ENCODE peak calls at places on chromosomes 4 and X, in five cellular contexts. One of them, this sample, is unnamed.

GRCh38 chr4:101678180-101678579 is 112.3 kb upstream of the BANK1 start:
- DNase-seq in stimulated activated CD8-positive, alpha-beta memory T cell treated with anti-CD3 and anti-CD28 coated beads, Interleukin-2, amount 100 ng/mL, for 48 hours: no peak
- DNase-seq in nucleus accumbens: no peak
- DNase-seq in upper lobe of right lung: no peak
- DNase-seq in activated CD8-positive, alpha-beta T cell treated with anti-CD3 and anti-CD28 coated beads, Interleukin-2, amount 10 ng/mL, durations not matched to agents 7 days and 5 days: no peak
- DNase-seq in this sample: no peak

GRCh38 chr4:148017801-148018200 is 285.9 kb downstream of the ARHGAP10 start:
- DNase-seq in upper lobe of right lung: no peak
- DNase-seq in activated CD8-positive, alpha-beta T cell treated with anti-CD3 and anti-CD28 coated beads, Interleukin-2, amount 10 ng/mL, durations not matched to agents 7 days and 5 days: no peak
- DNase-seq in nucleus accumbens: no peak
- DNase-seq in stimulated activated CD8-positive, alpha-beta memory T cell treated with anti-CD3 and anti-CD28 coated beads, Interleukin-2, amount 100 ng/mL, for 48 hours: no peak
- DNase-seq in this sample: no peak

GRCh38 chr4:10917475-10918103 is 233.0 kb upstream of the CLNK start:
- DNase-seq in stimulated activated CD8-positive, alpha-beta memory T cell treated with anti-CD3 and anti-CD28 coated beads, Interleukin-2, amount 100 ng/mL, for 48 hours: no peak
- DNase-seq in nucleus accumbens: no peak
- DNase-seq in activated CD8-positive, alpha-beta T cell treated with anti-CD3 and anti-CD28 coated beads, Interleukin-2, amount 10 ng/mL, durations not matched to agents 7 days and 5 days: no peak
- DNase-seq in upper lobe of right lung: no peak
- DNase-seq in this sample: peak

GRCh38 chr4:173217727-173218126 is 49.1 kb downstream of the GALNT7 start:
- DNase-seq in upper lobe of right lung: no peak
- DNase-seq in activated CD8-positive, alpha-beta T cell treated with anti-CD3 and anti-CD28 coated beads, Interleukin-2, amount 10 ng/mL, durations not matched to agents 7 days and 5 days: no peak
- DNase-seq in nucleus accumbens: no peak
- DNase-seq in stimulated activated CD8-positive, alpha-beta memory T cell treated with anti-CD3 and anti-CD28 coated beads, Interleukin-2, amount 100 ng/mL, for 48 hours: no peak
- DNase-seq in this sample: no peak

GRCh38 chr4:23369331-23369730 is 520.5 kb downstream of the PPARGC1A start:
- DNase-seq in stimulated activated CD8-positive, alpha-beta memory T cell treated with anti-CD3 and anti-CD28 coated beads, Interleukin-2, amount 100 ng/mL, for 48 hours: no peak
- DNase-seq in nucleus accumbens: no peak
- DNase-seq in upper lobe of right lung: no peak
- DNase-seq in activated CD8-positive, alpha-beta T cell treated with anti-CD3 and anti-CD28 coated beads, Interleukin-2, amount 10 ng/mL, durations not matched to agents 7 days and 5 days: no peak
- DNase-seq in this sample: no peak

GRCh38 chrX:1529756-1530155 is 7.2 kb downstream of the P2RY8 start:
- DNase-seq in stimulated activated CD8-positive, alpha-beta memory T cell treated with anti-CD3 and anti-CD28 coated beads, Interleukin-2, amount 100 ng/mL, for 48 hours: peak
- DNase-seq in upper lobe of right lung: peak
- DNase-seq in activated CD8-positive, alpha-beta T cell treated with anti-CD3 and anti-CD28 coated beads, Interleukin-2, amount 10 ng/mL, durations not matched to agents 7 days and 5 days: peak
- DNase-seq in nucleus accumbens: no peak
- DNase-seq in this sample: no peak

GRCh38 chr4:73869130-73870055 is at the start of gene CXCL1:
- DNase-seq in upper lobe of right lung: peak
- DNase-seq in stimulated activated CD8-positive, alpha-beta memory T cell treated with anti-CD3 and anti-CD28 coated beads, Interleukin-2, amount 100 ng/mL, for 48 hours: no peak
- DNase-seq in nucleus accumbens: no peak
- DNase-seq in activated CD8-positive, alpha-beta T cell treated with anti-CD3 and anti-CD28 coated beads, Interleukin-2, amount 10 ng/mL, durations not matched to agents 7 days and 5 days: no peak
- DNase-seq in this sample: peak

GRCh38 chr4:76488905-76489798 is 54.1 kb downstream of the SHROOM3 start:
- DNase-seq in stimulated activated CD8-positive, alpha-beta memory T cell treated with anti-CD3 and anti-CD28 coated beads, Interleukin-2, amount 100 ng/mL, for 48 hours: no peak
- DNase-seq in upper lobe of right lung: no peak
- DNase-seq in nucleus accumbens: no peak
- DNase-seq in activated CD8-positive, alpha-beta T cell treated with anti-CD3 and anti-CD28 coated beads, Interleukin-2, amount 10 ng/mL, durations not matched to agents 7 days and 5 days: no peak
- DNase-seq in this sample: no peak

GRCh38 chr4:54091637-54092404 is 8.1 kb upstream of the GSX2 start:
- DNase-seq in stimulated activated CD8-positive, alpha-beta memory T cell treated with anti-CD3 and anti-CD28 coated beads, Interleukin-2, amount 100 ng/mL, for 48 hours: peak
- DNase-seq in upper lobe of right lung: peak
- DNase-seq in activated CD8-positive, alpha-beta T cell treated with anti-CD3 and anti-CD28 coated beads, Interleukin-2, amount 10 ng/mL, durations not matched to agents 7 days and 5 days: peak
- DNase-seq in nucleus accumbens: peak
- DNase-seq in this sample: peak

GRCh38 chr4:159250751-159251325 is 148.0 kb downstream of the RAPGEF2 start:
- DNase-seq in upper lobe of right lung: no peak
- DNase-seq in nucleus accumbens: no peak
- DNase-seq in activated CD8-positive, alpha-beta T cell treated with anti-CD3 and anti-CD28 coated beads, Interleukin-2, amount 10 ng/mL, durations not matched to agents 7 days and 5 days: no peak
- DNase-seq in stimulated activated CD8-positive, alpha-beta memory T cell treated with anti-CD3 and anti-CD28 coated beads, Interleukin-2, amount 100 ng/mL, for 48 hours: no peak
- DNase-seq in this sample: no peak

GRCh38 chrX:39527045-39527444 is 570.7 kb downstream of the BCOR start:
- DNase-seq in nucleus accumbens: no peak
- DNase-seq in activated CD8-positive, alpha-beta T cell treated with anti-CD3 and anti-CD28 coated beads, Interleukin-2, amount 10 ng/mL, durations not matched to agents 7 days and 5 days: no peak
- DNase-seq in stimulated activated CD8-positive, alpha-beta memory T cell treated with anti-CD3 and anti-CD28 coated beads, Interleukin-2, amount 100 ng/mL, for 48 hours: no peak
- DNase-seq in upper lobe of right lung: no peak
- DNase-seq in this sample: no peak

GRCh38 chrX:109707322-109707721 is 25.7 kb downstream of the ACSL4 start:
- DNase-seq in upper lobe of right lung: no peak
- DNase-seq in nucleus accumbens: no peak
- DNase-seq in stimulated activated CD8-positive, alpha-beta memory T cell treated with anti-CD3 and anti-CD28 coated beads, Interleukin-2, amount 100 ng/mL, for 48 hours: no peak
- DNase-seq in activated CD8-positive, alpha-beta T cell treated with anti-CD3 and anti-CD28 coated beads, Interleukin-2, amount 10 ng/mL, durations not matched to agents 7 days and 5 days: no peak
- DNase-seq in this sample: peak

GRCh38 chr4:15562114-15562513 is 92.4 kb downstream of the CC2D2A start:
- DNase-seq in nucleus accumbens: peak
- DNase-seq in activated CD8-positive, alpha-beta T cell treated with anti-CD3 and anti-CD28 coated beads, Interleukin-2, amount 10 ng/mL, durations not matched to agents 7 days and 5 days: no peak
- DNase-seq in stimulated activated CD8-positive, alpha-beta memory T cell treated with anti-CD3 and anti-CD28 coated beads, Interleukin-2, amount 100 ng/mL, for 48 hours: no peak
- DNase-seq in upper lobe of right lung: no peak
- DNase-seq in this sample: no peak

GRCh38 chr4:7322166-7322991 is 112.4 kb downstream of the PSAPL1 start:
- DNase-seq in activated CD8-positive, alpha-beta T cell treated with anti-CD3 and anti-CD28 coated beads, Interleukin-2, amount 10 ng/mL, durations not matched to agents 7 days and 5 days: no peak
- DNase-seq in nucleus accumbens: peak
- DNase-seq in stimulated activated CD8-positive, alpha-beta memory T cell treated with anti-CD3 and anti-CD28 coated beads, Interleukin-2, amount 100 ng/mL, for 48 hours: no peak
- DNase-seq in upper lobe of right lung: no peak
- DNase-seq in this sample: no peak

GRCh38 chr4:128596844-128597243 is 212.7 kb upstream of the JADE1 start:
- DNase-seq in upper lobe of right lung: no peak
- DNase-seq in stimulated activated CD8-positive, alpha-beta memory T cell treated with anti-CD3 and anti-CD28 coated beads, Interleukin-2, amount 100 ng/mL, for 48 hours: no peak
- DNase-seq in nucleus accumbens: no peak
- DNase-seq in activated CD8-positive, alpha-beta T cell treated with anti-CD3 and anti-CD28 coated beads, Interleukin-2, amount 10 ng/mL, durations not matched to agents 7 days and 5 days: no peak
- DNase-seq in this sample: no peak

GRCh38 chr4:183504930-183505555 is at the start of gene ING2:
- DNase-seq in stimulated activated CD8-positive, alpha-beta memory T cell treated with anti-CD3 and anti-CD28 coated beads, Interleukin-2, amount 100 ng/mL, for 48 hours: no peak
- DNase-seq in upper lobe of right lung: no peak
- DNase-seq in activated CD8-positive, alpha-beta T cell treated with anti-CD3 and anti-CD28 coated beads, Interleukin-2, amount 10 ng/mL, durations not matched to agents 7 days and 5 days: no peak
- DNase-seq in nucleus accumbens: peak
- DNase-seq in this sample: peak

GRCh38 chr4:154293427-154293826 is 198.2 kb downstream of the DCHS2 start:
- DNase-seq in stimulated activated CD8-positive, alpha-beta memory T cell treated with anti-CD3 and anti-CD28 coated beads, Interleukin-2, amount 100 ng/mL, for 48 hours: no peak
- DNase-seq in activated CD8-positive, alpha-beta T cell treated with anti-CD3 and anti-CD28 coated beads, Interleukin-2, amount 10 ng/mL, durations not matched to agents 7 days and 5 days: no peak
- DNase-seq in nucleus accumbens: no peak
- DNase-seq in upper lobe of right lung: no peak
- DNase-seq in this sample: no peak

GRCh38 chr4:154471924-154472323 is 19.7 kb downstream of the DCHS2 start:
- DNase-seq in upper lobe of right lung: no peak
- DNase-seq in activated CD8-positive, alpha-beta T cell treated with anti-CD3 and anti-CD28 coated beads, Interleukin-2, amount 10 ng/mL, durations not matched to agents 7 days and 5 days: no peak
- DNase-seq in nucleus accumbens: no peak
- DNase-seq in stimulated activated CD8-positive, alpha-beta memory T cell treated with anti-CD3 and anti-CD28 coated beads, Interleukin-2, amount 100 ng/mL, for 48 hours: no peak
- DNase-seq in this sample: no peak

GRCh38 chr4:59102311-59102710 is 1992.1 kb upstream of the IGFBP7 start:
- DNase-seq in upper lobe of right lung: no peak
- DNase-seq in nucleus accumbens: no peak
- DNase-seq in activated CD8-positive, alpha-beta T cell treated with anti-CD3 and anti-CD28 coated beads, Interleukin-2, amount 10 ng/mL, durations not matched to agents 7 days and 5 days: no peak
- DNase-seq in stimulated activated CD8-positive, alpha-beta memory T cell treated with anti-CD3 and anti-CD28 coated beads, Interleukin-2, amount 100 ng/mL, for 48 hours: no peak
- DNase-seq in this sample: no peak

GRCh38 chr4:82905205-82905604 is 4.7 kb downstream of the THAP9 start:
- DNase-seq in stimulated activated CD8-positive, alpha-beta memory T cell treated with anti-CD3 and anti-CD28 coated beads, Interleukin-2, amount 100 ng/mL, for 48 hours: no peak
- DNase-seq in upper lobe of right lung: no peak
- DNase-seq in nucleus accumbens: no peak
- DNase-seq in activated CD8-positive, alpha-beta T cell treated with anti-CD3 and anti-CD28 coated beads, Interleukin-2, amount 10 ng/mL, durations not matched to agents 7 days and 5 days: peak
- DNase-seq in this sample: peak

GRCh38 chr4:139872274-139872673 is 206.7 kb downstream of the MGST2 start:
- DNase-seq in activated CD8-positive, alpha-beta T cell treated with anti-CD3 and anti-CD28 coated beads, Interleukin-2, amount 10 ng/mL, durations not matched to agents 7 days and 5 days: no peak
- DNase-seq in nucleus accumbens: no peak
- DNase-seq in stimulated activated CD8-positive, alpha-beta memory T cell treated with anti-CD3 and anti-CD28 coated beads, Interleukin-2, amount 100 ng/mL, for 48 hours: no peak
- DNase-seq in upper lobe of right lung: no peak
- DNase-seq in this sample: no peak

GRCh38 chrX:106726485-106727437 is at the start of gene RNF128:
- DNase-seq in upper lobe of right lung: peak
- DNase-seq in stimulated activated CD8-positive, alpha-beta memory T cell treated with anti-CD3 and anti-CD28 coated beads, Interleukin-2, amount 100 ng/mL, for 48 hours: no peak
- DNase-seq in nucleus accumbens: peak
- DNase-seq in activated CD8-positive, alpha-beta T cell treated with anti-CD3 and anti-CD28 coated beads, Interleukin-2, amount 10 ng/mL, durations not matched to agents 7 days and 5 days: peak
- DNase-seq in this sample: peak

GRCh38 chrX:100413231-100413630 is 3.2 kb upstream of the PCDH19 start:
- DNase-seq in upper lobe of right lung: no peak
- DNase-seq in stimulated activated CD8-positive, alpha-beta memory T cell treated with anti-CD3 and anti-CD28 coated beads, Interleukin-2, amount 100 ng/mL, for 48 hours: no peak
- DNase-seq in activated CD8-positive, alpha-beta T cell treated with anti-CD3 and anti-CD28 coated beads, Interleukin-2, amount 10 ng/mL, durations not matched to agents 7 days and 5 days: peak
- DNase-seq in nucleus accumbens: peak
- DNase-seq in this sample: peak

GRCh38 chrX:71060127-71060526 is 8.0 kb downstream of the SNX12 start:
- DNase-seq in nucleus accumbens: no peak
- DNase-seq in stimulated activated CD8-positive, alpha-beta memory T cell treated with anti-CD3 and anti-CD28 coated beads, Interleukin-2, amount 100 ng/mL, for 48 hours: no peak
- DNase-seq in upper lobe of right lung: no peak
- DNase-seq in activated CD8-positive, alpha-beta T cell treated with anti-CD3 and anti-CD28 coated beads, Interleukin-2, amount 10 ng/mL, durations not matched to agents 7 days and 5 days: no peak
- DNase-seq in this sample: no peak

GRCh38 chr4:8385611-8386010 is 54.9 kb downstream of the ACOX3 start:
- DNase-seq in stimulated activated CD8-positive, alpha-beta memory T cell treated with anti-CD3 and anti-CD28 coated beads, Interleukin-2, amount 100 ng/mL, for 48 hours: no peak
- DNase-seq in upper lobe of right lung: no peak
- DNase-seq in nucleus accumbens: no peak
- DNase-seq in activated CD8-positive, alpha-beta T cell treated with anti-CD3 and anti-CD28 coated beads, Interleukin-2, amount 10 ng/mL, durations not matched to agents 7 days and 5 days: no peak
- DNase-seq in this sample: no peak

GRCh38 chr4:8364848-8365350 is 75.6 kb downstream of the ACOX3 start:
- DNase-seq in upper lobe of right lung: peak
- DNase-seq in nucleus accumbens: no peak
- DNase-seq in activated CD8-positive, alpha-beta T cell treated with anti-CD3 and anti-CD28 coated beads, Interleukin-2, amount 10 ng/mL, durations not matched to agents 7 days and 5 days: no peak
- DNase-seq in stimulated activated CD8-positive, alpha-beta memory T cell treated with anti-CD3 and anti-CD28 coated beads, Interleukin-2, amount 100 ng/mL, for 48 hours: no peak
- DNase-seq in this sample: no peak

GRCh38 chr4:89609756-89610155 is 227.2 kb downstream of the SNCA start:
- DNase-seq in activated CD8-positive, alpha-beta T cell treated with anti-CD3 and anti-CD28 coated beads, Interleukin-2, amount 10 ng/mL, durations not matched to agents 7 days and 5 days: no peak
- DNase-seq in stimulated activated CD8-positive, alpha-beta memory T cell treated with anti-CD3 and anti-CD28 coated beads, Interleukin-2, amount 100 ng/mL, for 48 hours: no peak
- DNase-seq in nucleus accumbens: no peak
- DNase-seq in upper lobe of right lung: no peak
- DNase-seq in this sample: no peak

GRCh38 chr4:48290146-48290772 is 20.6 kb upstream of the TEC start:
- DNase-seq in activated CD8-positive, alpha-beta T cell treated with anti-CD3 and anti-CD28 coated beads, Interleukin-2, amount 10 ng/mL, durations not matched to agents 7 days and 5 days: no peak
- DNase-seq in stimulated activated CD8-positive, alpha-beta memory T cell treated with anti-CD3 and anti-CD28 coated beads, Interleukin-2, amount 100 ng/mL, for 48 hours: no peak
- DNase-seq in nucleus accumbens: no peak
- DNase-seq in upper lobe of right lung: no peak
- DNase-seq in this sample: peak

GRCh38 chr4:23847158-23847557 is 42.7 kb downstream of the PPARGC1A start:
- DNase-seq in upper lobe of right lung: no peak
- DNase-seq in nucleus accumbens: no peak
- DNase-seq in stimulated activated CD8-positive, alpha-beta memory T cell treated with anti-CD3 and anti-CD28 coated beads, Interleukin-2, amount 100 ng/mL, for 48 hours: no peak
- DNase-seq in activated CD8-positive, alpha-beta T cell treated with anti-CD3 and anti-CD28 coated beads, Interleukin-2, amount 10 ng/mL, durations not matched to agents 7 days and 5 days: no peak
- DNase-seq in this sample: no peak

GRCh38 chrX:132375941-132376340 is 112.9 kb downstream of the MBNL3 start:
- DNase-seq in activated CD8-positive, alpha-beta T cell treated with anti-CD3 and anti-CD28 coated beads, Interleukin-2, amount 10 ng/mL, durations not matched to agents 7 days and 5 days: no peak
- DNase-seq in nucleus accumbens: no peak
- DNase-seq in stimulated activated CD8-positive, alpha-beta memory T cell treated with anti-CD3 and anti-CD28 coated beads, Interleukin-2, amount 100 ng/mL, for 48 hours: no peak
- DNase-seq in upper lobe of right lung: no peak
- DNase-seq in this sample: no peak

GRCh38 chr4:120731561-120731960 is 191.0 kb downstream of the PRDM5 start:
- DNase-seq in stimulated activated CD8-positive, alpha-beta memory T cell treated with anti-CD3 and anti-CD28 coated beads, Interleukin-2, amount 100 ng/mL, for 48 hours: no peak
- DNase-seq in nucleus accumbens: no peak
- DNase-seq in upper lobe of right lung: no peak
- DNase-seq in activated CD8-positive, alpha-beta T cell treated with anti-CD3 and anti-CD28 coated beads, Interleukin-2, amount 10 ng/mL, durations not matched to agents 7 days and 5 days: no peak
- DNase-seq in this sample: no peak

GRCh38 chr4:6674500-6675149 is 19.1 kb upstream of the S100P start:
- DNase-seq in activated CD8-positive, alpha-beta T cell treated with anti-CD3 and anti-CD28 coated beads, Interleukin-2, amount 10 ng/mL, durations not matched to agents 7 days and 5 days: peak
- DNase-seq in upper lobe of right lung: no peak
- DNase-seq in stimulated activated CD8-positive, alpha-beta memory T cell treated with anti-CD3 and anti-CD28 coated beads, Interleukin-2, amount 100 ng/mL, for 48 hours: no peak
- DNase-seq in nucleus accumbens: peak
- DNase-seq in this sample: peak

GRCh38 chrX:123859409-123859827 is 435 bp upstream of the XIAP start:
- DNase-seq in upper lobe of right lung: no peak
- DNase-seq in stimulated activated CD8-positive, alpha-beta memory T cell treated with anti-CD3 and anti-CD28 coated beads, Interleukin-2, amount 100 ng/mL, for 48 hours: no peak
- DNase-seq in activated CD8-positive, alpha-beta T cell treated with anti-CD3 and anti-CD28 coated beads, Interleukin-2, amount 10 ng/mL, durations not matched to agents 7 days and 5 days: no peak
- DNase-seq in nucleus accumbens: peak
- DNase-seq in this sample: peak

GRCh38 chr4:54082168-54082567 is 17.8 kb upstream of the CHIC2 start:
- DNase-seq in upper lobe of right lung: no peak
- DNase-seq in stimulated activated CD8-positive, alpha-beta memory T cell treated with anti-CD3 and anti-CD28 coated beads, Interleukin-2, amount 100 ng/mL, for 48 hours: no peak
- DNase-seq in activated CD8-positive, alpha-beta T cell treated with anti-CD3 and anti-CD28 coated beads, Interleukin-2, amount 10 ng/mL, durations not matched to agents 7 days and 5 days: no peak
- DNase-seq in nucleus accumbens: no peak
- DNase-seq in this sample: peak